ENCODE peak calls at places on chromosomes 13 and 19, in four cellular contexts. S, R, U and T are unnamed samples. For H3K4me1, the result is how much of the 10 kb centered on the place peaks cover.

GRCh38 chr19:1855828-1856255 is 7.5 kb downstream of the KLF16 start:
- DNase-seq in R (no peak), U (no peak), S (no peak), T (no peak)

GRCh38 chr13:40539954-40540706 is 126.3 kb downstream of the FOXO1 start:
- DNase-seq in R (peak), U (no peak), S (peak), T (no peak)

GRCh38 chr19:1214862-1215731 is 9.5 kb downstream of the STK11 start:
- DNase-seq in U (no peak), R (peak), S (no peak), T (peak)

GRCh38 chr19:2477732-2478191 is 1.8 kb downstream of the GADD45B start:
- DNase-seq in R (peak), U (no peak), S (peak), T (peak)

GRCh38 chr13:74889321-74889720 is 592.6 kb downstream of the TBC1D4 start:
- DNase-seq in U (no peak), S (peak), R (no peak), T (no peak)

GRCh38 chr13:43245374-43245964 is 222.1 kb downstream of the DNAJC15 start:
- DNase-seq in U (peak), R (peak), S (peak), T (no peak)

GRCh38 chr13:45683701-45684100 is 18.4 kb upstream of the CBY2 start:
- DNase-seq in R (no peak), S (no peak), U (peak), T (no peak)

GRCh38 chr19:53131732-53132131 is 978 bp downstream of the ZNF415 start:
- DNase-seq in U (no peak), R (no peak), S (no peak), T (no peak)

GRCh38 chr13:20124303-20124702 is 36.5 kb downstream of the GJA3 start:
- DNase-seq in R (no peak), U (no peak), S (no peak), T (no peak)

GRCh38 chr19:12163841-12164240 is 945 bp downstream of the ZNF136 start:
- DNase-seq in U (no peak), S (no peak), R (no peak), T (no peak)

GRCh38 chr13:27182844-27183497 is 11.4 kb upstream of the USP12 start:
- DNase-seq in U (peak), S (peak), R (peak), T (peak)

GRCh38 chr13:19864018-19864338 is 529 bp upstream of the ZMYM5 start:
- DNase-seq in S (peak), R (peak), U (peak), T (peak)

GRCh38 chr13:80716610-80717081 is 375.7 kb upstream of the SPRY2 start:
- DNase-seq in S (peak), U (no peak), R (no peak), T (peak)

GRCh38 chr13:52879950-52880650 is 31.7 kb upstream of the PCDH8 start:
- DNase-seq in U (no peak), S (no peak), R (no peak), T (no peak)

GRCh38 chr19:10749435-10750384 is 31.8 kb downstream of the DNM2 start:
- DNase-seq in R (peak), U (no peak), S (no peak), T (no peak)

GRCh38 chr13:30679483-30680330 is 55.6 kb upstream of the ALOX5AP start:
- DNase-seq in S (peak), R (no peak), U (no peak), T (no peak)

GRCh38 chr19:13234518-13234917 is 84.3 kb downstream of the IER2 start:
- DNase-seq in R (no peak), U (no peak), S (peak), T (no peak)

GRCh38 chr19:12936582-12936981 is 1.8 kb upstream of the CALR start:
- DNase-seq in S (no peak), U (no peak), R (no peak), T (no peak)

GRCh38 chr13:44806841-44807240 is 182.4 kb downstream of the NUFIP1 start:
- DNase-seq in S (no peak), U (no peak), R (no peak), T (peak)

GRCh38 chr19:46984077-46985010 is 35.3 kb upstream of the NPAS1 start:
- DNase-seq in S (peak), R (peak), U (no peak), T (no peak)

GRCh38 chr19:19185853-19186728 is 5.9 kb downstream of the BORCS8 start:
- DNase-seq in R (peak), U (no peak), S (peak), T (no peak)

GRCh38 chr19:38683393-38684077 is 36.1 kb downstream of the ACTN4 start:
- DNase-seq in S (peak), U (no peak), R (peak), T (peak)

GRCh38 chr13:113647351-113648217 is 10.4 kb downstream of the ATP4B start:
- DNase-seq in S (peak), U (no peak), R (peak), T (peak)

GRCh38 chr13:82070411-82070810 is 1729.5 kb upstream of the SPRY2 start:
- DNase-seq in U (no peak), S (no peak), R (no peak), T (no peak)

GRCh38 chr19:38280030-38280921 is 15.9 kb downstream of the SPINT2 start:
- DNase-seq in R (no peak), U (no peak), S (no peak), T (no peak)

GRCh38 chr19:43318203-43318602 is 35.3 kb upstream of the CD177 start:
- DNase-seq in R (no peak), U (no peak), S (no peak), T (no peak)

GRCh38 chr19:3360494-3361383 is 5.6 kb upstream of the NFIC start:
- DNase-seq in U (no peak), S (peak), R (no peak), T (peak)

GRCh38 chr13:100403675-100404074 is 184.9 kb downstream of the GGACT start:
- DNase-seq in U (no peak), S (no peak), R (no peak), T (no peak)

GRCh38 chr19:16257509-16258002 is 59.8 kb downstream of the AP1M1 start:
- DNase-seq in U (no peak), S (no peak), R (no peak), T (no peak)
- H3K27ac ChIP-seq in U (peak), S (no peak), R (no peak), T (peak)

DNA sequence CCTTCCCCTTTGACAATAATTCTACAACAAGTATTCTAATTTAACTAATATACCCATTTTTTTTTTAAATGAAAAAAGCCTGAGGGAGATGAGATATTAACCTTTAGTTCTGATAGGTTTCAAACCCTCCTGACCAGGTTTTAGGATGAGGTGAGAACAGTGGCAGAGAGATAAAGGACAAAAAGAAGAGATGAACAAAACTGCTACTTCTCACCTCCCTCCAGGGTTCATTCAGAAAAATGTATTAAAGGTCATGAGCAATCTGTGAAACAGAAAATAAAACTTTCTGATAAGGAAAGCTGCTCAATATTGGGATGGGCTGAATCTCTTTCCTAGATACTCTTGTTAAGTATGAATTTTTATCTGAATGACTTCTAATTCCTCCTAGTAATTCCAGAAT is 24.1 kb downstream of the SERPINE3 start:
- DNase-seq in S (no peak), R (no peak), U (no peak), T (no peak)
- TF ChIP-seq CTCF in S (no peak), R (no peak), U (no peak), T (no peak)

DNA sequence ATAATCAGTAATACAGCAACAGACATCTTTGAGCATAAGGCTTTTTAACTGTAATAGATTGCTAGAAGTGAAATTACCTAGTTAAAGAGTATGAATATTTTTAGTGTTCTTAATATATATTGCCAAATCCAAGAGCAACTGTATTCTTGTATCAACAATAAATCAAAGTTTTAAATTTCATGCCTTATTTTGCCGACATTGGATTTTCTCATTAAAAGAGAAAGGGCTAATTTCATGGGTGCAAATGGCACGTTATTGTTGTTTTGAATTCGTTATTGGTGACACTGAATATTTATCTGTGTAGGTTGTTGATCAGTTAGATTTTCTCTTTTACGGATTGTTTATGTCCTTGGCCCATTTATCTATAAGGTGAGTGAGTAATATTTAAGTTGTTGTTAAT is 97.1 kb downstream of the C1QTNF9 start:
- DNase-seq in S (no peak), U (no peak), R (no peak), T (no peak)
- H3K4me1 ChIP-seq in S (under half), U (under half), R (under half), T (under half)

DNA sequence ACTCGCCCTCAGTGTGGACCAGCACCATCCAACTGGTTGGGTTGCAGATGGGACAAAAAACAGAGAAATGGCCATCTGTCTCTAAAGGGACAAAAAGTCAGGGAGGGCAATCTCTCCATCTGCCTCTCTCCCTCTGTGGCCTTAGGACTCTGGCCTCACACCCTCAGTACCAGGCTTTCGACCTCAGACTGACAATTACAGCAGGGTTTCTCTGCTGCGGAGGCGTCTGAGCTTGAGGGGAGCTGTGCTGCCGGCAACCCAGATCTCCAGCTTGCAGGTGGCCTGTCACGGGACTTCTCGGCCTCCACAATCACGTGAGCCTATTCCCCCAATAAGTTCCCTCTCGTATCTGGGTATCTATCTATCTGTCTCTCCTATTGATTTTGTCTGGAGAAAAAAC is 27.7 kb downstream of the MLLT1 start:
- DNase-seq in S (no peak), U (no peak), R (no peak), T (no peak)
- H3K27ac ChIP-seq in S (no peak), U (no peak), R (no peak), T (no peak)